ENCODE peak calls at places on chromosomes 13 and 19, in six cellular contexts. One of them, this sample, is unnamed.

GRCh38 chr19:35248310-35249145 is at the start of gene LSR:
- DNase-seq in heart right ventricle: peak
- DNase-seq in SK-N-SH: no peak
- DNase-seq in tibial artery: no peak
- DNase-seq in AG09309: no peak
- DNase-seq in fibroblast of villous mesenchyme: no peak
- DNase-seq in this sample: peak

GRCh38 chr19:51093510-51094345 is 11.0 kb upstream of the KLK14 start:
- DNase-seq in SK-N-SH: no peak
- DNase-seq in tibial artery: no peak
- DNase-seq in heart right ventricle: no peak
- DNase-seq in AG09309: no peak
- DNase-seq in fibroblast of villous mesenchyme: no peak
- DNase-seq in this sample: no peak

GRCh38 chr19:40442328-40443130 is 1.6 kb downstream of the SERTAD3 start:
- DNase-seq in AG09309: no peak
- DNase-seq in SK-N-SH: no peak
- DNase-seq in fibroblast of villous mesenchyme: no peak
- DNase-seq in tibial artery: no peak
- DNase-seq in heart right ventricle: no peak
- DNase-seq in this sample: no peak

GRCh38 chr19:6556043-6556449 is 25.2 kb downstream of the TNFSF9 start:
- DNase-seq in heart right ventricle: no peak
- DNase-seq in AG09309: no peak
- DNase-seq in fibroblast of villous mesenchyme: no peak
- DNase-seq in tibial artery: no peak
- DNase-seq in SK-N-SH: no peak
- DNase-seq in this sample: no peak

GRCh38 chr13:105847532-105848295 is 687.7 kb downstream of the EFNB2 start:
- DNase-seq in fibroblast of villous mesenchyme: no peak
- DNase-seq in tibial artery: no peak
- DNase-seq in AG09309: no peak
- DNase-seq in SK-N-SH: peak
- DNase-seq in heart right ventricle: no peak
- DNase-seq in this sample: no peak

GRCh38 chr13:21234537-21234936 is 58.1 kb downstream of the MRPL57 start:
- DNase-seq in heart right ventricle: peak
- DNase-seq in SK-N-SH: peak
- DNase-seq in AG09309: no peak
- DNase-seq in tibial artery: no peak
- DNase-seq in fibroblast of villous mesenchyme: peak
- DNase-seq in this sample: no peak

GRCh38 chr19:54459282-54460229 is 4.0 kb downstream of the LENG9 start:
- DNase-seq in SK-N-SH: no peak
- DNase-seq in fibroblast of villous mesenchyme: no peak
- DNase-seq in heart right ventricle: no peak
- DNase-seq in tibial artery: no peak
- DNase-seq in AG09309: no peak
- DNase-seq in this sample: no peak

GRCh38 chr13:77026255-77026782 is 640 bp downstream of the FBXL3 start:
- DNase-seq in heart right ventricle: peak
- DNase-seq in tibial artery: peak
- DNase-seq in SK-N-SH: peak
- DNase-seq in fibroblast of villous mesenchyme: peak
- DNase-seq in AG09309: no peak
- DNase-seq in this sample: peak

GRCh38 chr19:44948237-44948636 is 2.4 kb downstream of the APOC2 start:
- DNase-seq in fibroblast of villous mesenchyme: no peak
- DNase-seq in SK-N-SH: no peak
- DNase-seq in heart right ventricle: no peak
- DNase-seq in AG09309: no peak
- DNase-seq in tibial artery: no peak
- DNase-seq in this sample: no peak

GRCh38 chr19:7871530-7872305 is 2.5 kb downstream of the PRR36 start:
- DNase-seq in SK-N-SH: peak
- DNase-seq in fibroblast of villous mesenchyme: peak
- DNase-seq in AG09309: peak
- DNase-seq in tibial artery: peak
- DNase-seq in heart right ventricle: peak
- DNase-seq in this sample: peak

GRCh38 chr13:111937763-111938375 is 129.1 kb upstream of the SOX1 start:
- DNase-seq in heart right ventricle: no peak
- DNase-seq in SK-N-SH: no peak
- DNase-seq in tibial artery: no peak
- DNase-seq in AG09309: no peak
- DNase-seq in fibroblast of villous mesenchyme: no peak
- DNase-seq in this sample: no peak

GRCh38 chr19:48812094-48812929 is 1.5 kb upstream of the BCAT2 start:
- DNase-seq in tibial artery: peak
- DNase-seq in heart right ventricle: peak
- DNase-seq in SK-N-SH: peak
- DNase-seq in AG09309: no peak
- DNase-seq in fibroblast of villous mesenchyme: peak
- DNase-seq in this sample: peak

GRCh38 chr13:113638806-113639205 is 19.2 kb downstream of the ATP4B start:
- DNase-seq in heart right ventricle: no peak
- DNase-seq in tibial artery: no peak
- DNase-seq in AG09309: no peak
- DNase-seq in SK-N-SH: no peak
- DNase-seq in fibroblast of villous mesenchyme: no peak
- DNase-seq in this sample: no peak

GRCh38 chr13:94419304-94419943 is 60.1 kb downstream of the DCT start:
- DNase-seq in fibroblast of villous mesenchyme: peak
- DNase-seq in tibial artery: no peak
- DNase-seq in SK-N-SH: no peak
- DNase-seq in heart right ventricle: no peak
- DNase-seq in AG09309: no peak
- DNase-seq in this sample: no peak

GRCh38 chr19:50365434-50366306 is at the start of gene NAPSA:
- DNase-seq in heart right ventricle: no peak
- DNase-seq in SK-N-SH: no peak
- DNase-seq in AG09309: no peak
- DNase-seq in fibroblast of villous mesenchyme: no peak
- DNase-seq in tibial artery: no peak
- DNase-seq in this sample: no peak

GRCh38 chr13:78020861-78021260 is 102.2 kb upstream of the EDNRB start:
- DNase-seq in fibroblast of villous mesenchyme: no peak
- DNase-seq in AG09309: no peak
- DNase-seq in SK-N-SH: no peak
- DNase-seq in tibial artery: no peak
- DNase-seq in heart right ventricle: no peak
- DNase-seq in this sample: peak

GRCh38 chr13:110509971-110510786 is 51.3 kb downstream of the RAB20 start:
- DNase-seq in fibroblast of villous mesenchyme: no peak
- DNase-seq in AG09309: no peak
- DNase-seq in heart right ventricle: peak
- DNase-seq in SK-N-SH: no peak
- DNase-seq in tibial artery: no peak
- DNase-seq in this sample: no peak

GRCh38 chr19:6011794-6012193 is 33.9 kb upstream of the RANBP3 start:
- DNase-seq in AG09309: no peak
- DNase-seq in SK-N-SH: no peak
- DNase-seq in heart right ventricle: no peak
- DNase-seq in tibial artery: no peak
- DNase-seq in fibroblast of villous mesenchyme: no peak
- DNase-seq in this sample: no peak

GRCh38 chr19:34856052-34856451 is 70.7 kb upstream of the ZNF30 start:
- DNase-seq in SK-N-SH: no peak
- DNase-seq in heart right ventricle: no peak
- DNase-seq in AG09309: no peak
- DNase-seq in fibroblast of villous mesenchyme: no peak
- DNase-seq in tibial artery: no peak
- DNase-seq in this sample: no peak

GRCh38 chr13:69641773-69642172 is 465.9 kb upstream of the ATXN8OS start:
- DNase-seq in fibroblast of villous mesenchyme: no peak
- DNase-seq in tibial artery: no peak
- DNase-seq in heart right ventricle: no peak
- DNase-seq in AG09309: no peak
- DNase-seq in SK-N-SH: no peak
- DNase-seq in this sample: no peak

GRCh38 chr13:58452123-58452623 is 820.6 kb downstream of the PCDH17 start:
- DNase-seq in tibial artery: no peak
- DNase-seq in heart right ventricle: no peak
- DNase-seq in AG09309: no peak
- DNase-seq in SK-N-SH: no peak
- DNase-seq in fibroblast of villous mesenchyme: no peak
- DNase-seq in this sample: no peak

GRCh38 chr13:73035660-73036059 is 23.1 kb upstream of the KLF5 start:
- DNase-seq in SK-N-SH: no peak
- DNase-seq in heart right ventricle: no peak
- DNase-seq in tibial artery: no peak
- DNase-seq in AG09309: no peak
- DNase-seq in fibroblast of villous mesenchyme: no peak
- DNase-seq in this sample: no peak

GRCh38 chr13:87128006-87128405 is 543.2 kb upstream of the SLITRK5 start:
- DNase-seq in heart right ventricle: peak
- DNase-seq in tibial artery: no peak
- DNase-seq in AG09309: no peak
- DNase-seq in fibroblast of villous mesenchyme: peak
- DNase-seq in SK-N-SH: no peak
- DNase-seq in this sample: peak

GRCh38 chr13:81395368-81395767 is 1054.4 kb upstream of the SPRY2 start:
- DNase-seq in fibroblast of villous mesenchyme: no peak
- DNase-seq in AG09309: no peak
- DNase-seq in heart right ventricle: no peak
- DNase-seq in tibial artery: no peak
- DNase-seq in SK-N-SH: peak
- DNase-seq in this sample: peak

GRCh38 chr13:108922108-108922507 is 292.7 kb downstream of the MYO16 start:
- DNase-seq in AG09309: no peak
- DNase-seq in tibial artery: no peak
- DNase-seq in fibroblast of villous mesenchyme: no peak
- DNase-seq in heart right ventricle: no peak
- DNase-seq in SK-N-SH: no peak
- DNase-seq in this sample: no peak

GRCh38 chr13:41457589-41458186 is 338 bp downstream of the RGCC start:
- DNase-seq in tibial artery: no peak
- DNase-seq in heart right ventricle: no peak
- DNase-seq in fibroblast of villous mesenchyme: no peak
- DNase-seq in SK-N-SH: peak
- DNase-seq in AG09309: no peak
- DNase-seq in this sample: no peak

GRCh38 chr19:3868770-3869456 is at the start of gene ZFR2:
- DNase-seq in fibroblast of villous mesenchyme: no peak
- DNase-seq in SK-N-SH: peak
- DNase-seq in tibial artery: no peak
- DNase-seq in heart right ventricle: no peak
- DNase-seq in AG09309: no peak
- DNase-seq in this sample: peak

GRCh38 chr13:61128850-61129645 is 286.6 kb downstream of the PCDH20 start:
- DNase-seq in SK-N-SH: no peak
- DNase-seq in heart right ventricle: no peak
- DNase-seq in AG09309: no peak
- DNase-seq in tibial artery: no peak
- DNase-seq in fibroblast of villous mesenchyme: no peak
- DNase-seq in this sample: no peak

GRCh38 chr19:2289714-2290435 is 7.9 kb upstream of the PEAK3 start:
- DNase-seq in fibroblast of villous mesenchyme: no peak
- DNase-seq in SK-N-SH: no peak
- DNase-seq in tibial artery: no peak
- DNase-seq in heart right ventricle: no peak
- DNase-seq in AG09309: no peak
- DNase-seq in this sample: peak

GRCh38 chr19:27393591-27393990 is 1819.4 kb downstream of the UQCRFS1 start:
- DNase-seq in heart right ventricle: no peak
- DNase-seq in AG09309: no peak
- DNase-seq in tibial artery: no peak
- DNase-seq in fibroblast of villous mesenchyme: no peak
- DNase-seq in SK-N-SH: no peak
- DNase-seq in this sample: no peak

GRCh38 chr19:44848805-44849457 is 2.8 kb downstream of the NECTIN2 start:
- DNase-seq in SK-N-SH: peak
- DNase-seq in heart right ventricle: peak
- DNase-seq in tibial artery: no peak
- DNase-seq in fibroblast of villous mesenchyme: peak
- DNase-seq in AG09309: no peak
- DNase-seq in this sample: peak

GRCh38 chr19:44582581-44583265 is 30.6 kb upstream of the IGSF23 start:
- DNase-seq in AG09309: no peak
- DNase-seq in tibial artery: no peak
- DNase-seq in heart right ventricle: no peak
- DNase-seq in SK-N-SH: peak
- DNase-seq in fibroblast of villous mesenchyme: peak
- DNase-seq in this sample: peak

GRCh38 chr13:52053460-52053859 is 29.0 kb downstream of the UTP14C start:
- DNase-seq in fibroblast of villous mesenchyme: peak
- DNase-seq in SK-N-SH: peak
- DNase-seq in AG09309: no peak
- DNase-seq in tibial artery: no peak
- DNase-seq in heart right ventricle: no peak
- DNase-seq in this sample: no peak

GRCh38 chr13:27665333-27665732 is 43.6 kb downstream of the POLR1D start:
- DNase-seq in tibial artery: no peak
- DNase-seq in fibroblast of villous mesenchyme: peak
- DNase-seq in SK-N-SH: no peak
- DNase-seq in heart right ventricle: no peak
- DNase-seq in AG09309: no peak
- DNase-seq in this sample: peak
- TF ChIP-seq CTCF in tibial artery: no peak
- TF ChIP-seq CTCF in fibroblast of villous mesenchyme: peak
- TF ChIP-seq CTCF in SK-N-SH: peak
- TF ChIP-seq CTCF in heart right ventricle: peak
- TF ChIP-seq CTCF in AG09309: no peak
- TF ChIP-seq CTCF in this sample: peak

GRCh38 chr19:42360787-42361544 is 29.1 kb downstream of the CNFN start:
- DNase-seq in heart right ventricle: no peak
- DNase-seq in tibial artery: no peak
- DNase-seq in AG09309: no peak
- DNase-seq in SK-N-SH: peak
- DNase-seq in fibroblast of villous mesenchyme: no peak
- DNase-seq in this sample: peak
- TF ChIP-seq CTCF in heart right ventricle: no peak
- TF ChIP-seq CTCF in tibial artery: no peak
- TF ChIP-seq CTCF in AG09309: no peak
- TF ChIP-seq CTCF in SK-N-SH: no peak
- TF ChIP-seq CTCF in fibroblast of villous mesenchyme: no peak
- TF ChIP-seq CTCF in this sample: peak

DNA sequence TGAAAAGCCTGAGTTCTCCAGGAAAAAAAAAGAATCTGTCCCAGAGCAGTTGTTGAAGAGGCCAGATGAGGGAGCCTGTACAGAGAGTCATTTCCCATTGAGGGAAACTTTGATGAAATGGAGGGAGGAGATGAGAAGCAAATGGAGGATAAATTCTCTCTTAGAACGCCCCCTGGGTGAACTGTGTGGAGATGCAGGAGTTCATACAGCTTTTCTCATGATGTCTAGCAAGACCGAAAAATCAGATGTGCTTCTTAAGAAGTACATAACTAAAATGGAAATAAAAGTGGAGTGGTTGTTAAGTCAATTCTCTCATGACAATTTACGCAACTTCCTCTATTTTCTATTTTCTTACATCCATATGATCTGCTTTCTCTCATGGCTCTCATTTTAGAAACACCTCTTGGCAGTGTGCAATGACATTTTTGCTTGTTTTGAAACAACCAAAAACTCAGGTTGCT is 1263.1 kb downstream of the PCDH9 start:
- DNase-seq in SK-N-SH: peak
- DNase-seq in fibroblast of villous mesenchyme: peak
- DNase-seq in AG09309: no peak
- DNase-seq in heart right ventricle: no peak
- DNase-seq in tibial artery: no peak
- DNase-seq in this sample: peak
- TF ChIP-seq CTCF in SK-N-SH: peak
- TF ChIP-seq CTCF in fibroblast of villous mesenchyme: peak
- TF ChIP-seq CTCF in AG09309: peak
- TF ChIP-seq CTCF in heart right ventricle: no peak
- TF ChIP-seq CTCF in tibial artery: no peak
- TF ChIP-seq CTCF in this sample: peak

GRCh38 chr13:45683701-45684100 is 18.4 kb upstream of the CBY2 start:
- DNase-seq in SK-N-SH: peak
- DNase-seq in fibroblast of villous mesenchyme: no peak
- DNase-seq in AG09309: no peak
- DNase-seq in heart right ventricle: no peak
- DNase-seq in tibial artery: no peak
- DNase-seq in this sample: peak
- TF ChIP-seq CTCF in SK-N-SH: peak
- TF ChIP-seq CTCF in fibroblast of villous mesenchyme: peak
- TF ChIP-seq CTCF in AG09309: no peak
- TF ChIP-seq CTCF in heart right ventricle: no peak
- TF ChIP-seq CTCF in tibial artery: no peak
- TF ChIP-seq CTCF in this sample: peak